ENCODE peak calls at places on chromosomes 12 and 14, in five cellular contexts. R is tibial artery, L is right lobe of liver, J is Peyer's patch, F is spleen. O is an unnamed sample.

GRCh38 chr12:7374423-7375144 is 69.4 kb downstream of the CD163L1 start:
- DNase-seq in R (no peak), L (peak; percentile 81), J (no peak), F (peak; percentile 78), O (peak; percentile 19)

GRCh38 chr12:62799126-62799736 is 135.7 kb downstream of the PPM1H start:
- DNase-seq in J (no peak), R (no peak), L (no peak), F (no peak), O (peak; percentile 77)

GRCh38 chr14:77268989-77269595 is 1.9 kb downstream of the NGB start:
- DNase-seq in L (no peak), R (no peak), J (no peak), F (peak; percentile 49), O (no peak)

GRCh38 chr12:128819293-128820144 is 4.2 kb downstream of the SLC15A4 start:
- DNase-seq in J (no peak), L (peak; percentile 39), R (no peak), F (no peak), O (no peak)

GRCh38 chr12:30997685-30998440 is 71.3 kb downstream of the TSPAN11 start:
- DNase-seq in R (no peak), L (no peak), F (no peak), J (no peak), O (no peak)

GRCh38 chr12:41979574-41979973 is 165.1 kb downstream of the GXYLT1 start:
- DNase-seq in L (no peak), R (no peak), J (no peak), F (no peak), O (no peak)

GRCh38 chr14:69044965-69045555 is 66.0 kb upstream of the ACTN1 start:
- DNase-seq in F (no peak), R (peak; percentile 84), L (no peak), J (no peak), O (peak; percentile 75)

GRCh38 chr12:77120156-77120555 is 54.8 kb upstream of the E2F7 start:
- DNase-seq in L (no peak), R (no peak), J (no peak), F (no peak), O (no peak)

GRCh38 chr12:52949413-52950331 is 754 bp downstream of the KRT18 start:
- DNase-seq in F (no peak), R (no peak), J (peak; percentile 78), L (peak; percentile 71), O (no peak)

GRCh38 chr14:60184597-60185555 is 19.7 kb upstream of the DHRS7 start:
- DNase-seq in R (no peak), F (no peak), J (no peak), L (no peak), O (no peak)

GRCh38 chr12:89162704-89163261 is 189.5 kb downstream of the DUSP6 start:
- DNase-seq in F (no peak), R (peak; percentile 83), J (no peak), L (peak; percentile 61), O (peak; percentile 30)

GRCh38 chr14:100686858-100687257 is 39.8 kb upstream of the DLK1 start:
- DNase-seq in R (no peak), L (no peak), J (no peak), F (no peak), O (no peak)

DNA sequence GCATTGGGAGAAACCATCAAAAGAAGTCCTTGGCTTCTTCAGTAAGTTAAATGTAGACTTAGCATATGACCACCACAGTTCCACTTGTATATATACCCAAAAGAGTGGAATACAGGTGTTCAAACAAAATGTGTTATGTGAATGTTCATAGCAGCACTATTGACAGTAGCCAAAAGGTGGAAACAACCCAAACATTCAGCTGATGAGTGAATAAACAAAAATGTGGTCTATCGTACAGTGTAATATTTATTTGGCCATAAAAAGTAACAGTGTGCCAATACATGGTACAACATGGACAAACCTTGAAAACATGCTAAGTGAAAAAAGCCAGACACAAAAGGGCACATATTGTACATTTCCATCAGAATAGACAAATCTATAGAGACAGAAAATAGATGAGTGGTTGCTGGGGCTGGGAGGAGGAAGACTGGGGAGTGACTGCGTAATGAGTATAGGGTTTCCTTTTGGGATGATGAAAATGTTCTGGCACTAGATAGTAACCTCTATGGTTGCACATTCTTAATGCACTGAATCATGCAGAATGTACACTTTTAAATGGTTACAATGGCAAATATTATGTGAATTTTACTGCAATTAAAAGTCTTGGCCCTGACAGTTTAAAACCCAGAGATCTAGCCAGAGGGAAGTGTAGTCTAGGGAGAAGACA is 5.5 kb downstream of the ERP29 start:
- DNase-seq in J (no peak), R (no peak), L (no peak), F (no peak), O (no peak)
- H3K4me3 ChIP-seq in J (no peak overlapping the region), R (no peak overlapping the region), L (no peak overlapping the region), F (no peak overlapping the region), O (no peak overlapping the region)

GRCh38 chr14:54703082-54703481 is 136.2 kb downstream of the SAMD4A start:
- DNase-seq in F (no peak), J (no peak), R (no peak), L (peak; percentile 56), O (no peak)
- H3K4me1 ChIP-seq in F (no peaks in the 10 kb centered on the region), J (no peaks in the 10 kb centered on the region), R (no peaks in the 10 kb centered on the region), L (no peaks in the 10 kb centered on the region), O (peaks cover 9% of the 10 kb centered on the region)

DNA sequence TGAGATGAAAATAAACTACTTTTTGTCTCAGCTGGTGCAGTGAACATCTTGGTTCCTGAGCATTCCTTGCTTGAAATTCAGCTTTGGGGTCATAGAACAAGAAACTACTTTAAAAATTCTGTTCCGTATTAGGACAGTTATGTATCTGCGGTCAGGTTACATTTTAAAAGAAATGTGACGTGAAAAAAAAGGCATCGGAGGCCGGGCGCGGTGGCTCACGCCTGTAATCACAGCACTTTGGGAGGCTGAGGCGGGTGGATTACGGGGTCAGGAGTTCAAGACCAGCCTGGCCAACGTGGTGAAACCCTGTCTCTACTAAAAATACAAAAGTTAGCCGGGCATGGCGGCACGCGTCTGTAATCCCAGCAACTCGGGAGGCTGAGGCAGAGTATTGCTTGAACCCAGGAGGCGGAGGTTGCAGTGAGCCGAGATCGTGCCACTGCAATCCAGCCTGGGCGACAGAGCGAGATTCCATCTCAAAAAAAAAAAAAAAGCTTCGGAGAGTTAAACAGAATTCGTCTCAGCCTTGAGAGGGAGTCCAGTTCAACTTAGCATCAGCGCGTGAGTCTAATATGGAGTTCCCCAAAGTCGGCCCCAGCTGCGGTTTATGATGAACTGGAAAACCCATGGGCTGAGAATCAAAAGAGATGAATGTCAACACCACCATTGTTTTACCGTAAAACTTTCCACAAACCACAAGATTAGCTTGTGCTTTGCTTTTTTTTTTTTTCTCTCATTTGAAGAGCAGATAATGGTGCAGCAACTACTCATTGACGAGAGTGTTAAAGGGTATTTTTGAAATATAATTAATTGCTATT is 2.1 kb upstream of the SLC2A13 start:
- DNase-seq in J (no peak), L (no peak), F (peak; percentile 69), R (no peak), O (no peak)
- H3K4me3 ChIP-seq in J (peak overlapping the region; percentile 33), L (no peak overlapping the region), F (no peak overlapping the region), R (peak overlapping the region; percentile 99), O (peak overlapping the region; percentile 16)

GRCh38 chr12:49344486-49345047 is 2.1 kb upstream of the DNAJC22 start:
- DNase-seq in F (no peak), L (peak; percentile 13), R (no peak), J (no peak), O (peak; percentile 9)
- H3K4me1 ChIP-seq in F (peaks cover 62% of the 10 kb centered on the region), L (no peaks in the 10 kb centered on the region), R (peaks cover 7% of the 10 kb centered on the region), J (peaks cover 7% of the 10 kb centered on the region), O (peaks cover 48% of the 10 kb centered on the region)

GRCh38 chr12:96136129-96136528 is 58.0 kb upstream of the ELK3 start:
- DNase-seq in F (no peak), R (no peak), L (no peak), J (no peak), O (no peak)
- H3K4me3 ChIP-seq in F (no peak overlapping the region), R (no peak overlapping the region), L (no peak overlapping the region), J (no peak overlapping the region), O (no peak overlapping the region)

GRCh38 chr12:124422142-124422569 is 127.3 kb downstream of the RFLNA start:
- DNase-seq in J (peak; percentile 81), F (no peak), L (no peak), R (peak; percentile 93), O (no peak)
- H3K4me1 ChIP-seq in J (no peaks in the 10 kb centered on the region), F (peaks cover 24% of the 10 kb centered on the region), L (no peaks in the 10 kb centered on the region), R (no peaks in the 10 kb centered on the region), O (peaks cover 41% of the 10 kb centered on the region)

GRCh38 chr12:9327307-9327706 is 119.1 kb upstream of the PZP start:
- DNase-seq in J (no peak), F (no peak), L (no peak), R (no peak), O (no peak)
- H3K4me3 ChIP-seq in J (no peak overlapping the region), F (no peak overlapping the region), L (no peak overlapping the region), R (no peak overlapping the region), O (no peak overlapping the region)